ENCODE peak calls at places on chromosome 18, in nine cellular contexts. One of them, this sample, is unnamed.

GRCh38 chr18:29664278-29665021 is 1378.1 kb downstream of the DSC3 start:
- DNase-seq in cardiac fibroblast: no peak
- DNase-seq in GM12864: no peak
- DNase-seq in left ventricle myocardium inferior: no peak
- DNase-seq in AG04449: no peak
- DNase-seq in A549: no peak
- DNase-seq in heart right ventricle: no peak
- DNase-seq in foreskin keratinocyte: peak; percentile 22
- DNase-seq in sigmoid colon: no peak
- DNase-seq in this sample: no peak

GRCh38 chr18:69817335-69817935 is 130.2 kb downstream of the CD226 start:
- DNase-seq in cardiac fibroblast: peak; percentile 81
- DNase-seq in GM12864: no peak
- DNase-seq in left ventricle myocardium inferior: no peak
- DNase-seq in AG04449: peak; percentile 64
- DNase-seq in A549: no peak
- DNase-seq in heart right ventricle: no peak
- DNase-seq in foreskin keratinocyte: peak; percentile 70
- DNase-seq in sigmoid colon: no peak
- DNase-seq in this sample: no peak

GRCh38 chr18:10398571-10398970 is 55.9 kb upstream of the APCDD1 start:
- DNase-seq in cardiac fibroblast: no peak
- DNase-seq in GM12864: no peak
- DNase-seq in left ventricle myocardium inferior: no peak
- DNase-seq in AG04449: no peak
- DNase-seq in A549: no peak
- DNase-seq in heart right ventricle: no peak
- DNase-seq in foreskin keratinocyte: no peak
- DNase-seq in sigmoid colon: no peak
- DNase-seq in this sample: no peak

GRCh38 chr18:6355789-6356589 is 58.7 kb downstream of the L3MBTL4 start:
- DNase-seq in cardiac fibroblast: no peak
- DNase-seq in GM12864: no peak
- DNase-seq in left ventricle myocardium inferior: no peak
- DNase-seq in AG04449: no peak
- DNase-seq in A549: no peak
- DNase-seq in heart right ventricle: no peak
- DNase-seq in foreskin keratinocyte: peak; percentile 58
- DNase-seq in sigmoid colon: no peak
- DNase-seq in this sample: no peak

GRCh38 chr18:44625367-44625766 is 55.3 kb upstream of the SETBP1 start:
- DNase-seq in cardiac fibroblast: no peak
- DNase-seq in GM12864: no peak
- DNase-seq in left ventricle myocardium inferior: no peak
- DNase-seq in AG04449: no peak
- DNase-seq in A549: no peak
- DNase-seq in heart right ventricle: no peak
- DNase-seq in foreskin keratinocyte: no peak
- DNase-seq in sigmoid colon: no peak
- DNase-seq in this sample: no peak

GRCh38 chr18:28095041-28095440 is 81.9 kb downstream of the CDH2 start:
- DNase-seq in cardiac fibroblast: no peak
- DNase-seq in GM12864: no peak
- DNase-seq in left ventricle myocardium inferior: no peak
- DNase-seq in AG04449: peak; percentile 28
- DNase-seq in A549: no peak
- DNase-seq in heart right ventricle: no peak
- DNase-seq in foreskin keratinocyte: peak; percentile 44
- DNase-seq in sigmoid colon: no peak
- DNase-seq in this sample: no peak

GRCh38 chr18:79529296-79529695 is 133.6 kb downstream of the NFATC1 start:
- DNase-seq in cardiac fibroblast: no peak
- DNase-seq in GM12864: no peak
- DNase-seq in left ventricle myocardium inferior: no peak
- DNase-seq in AG04449: no peak
- DNase-seq in A549: no peak
- DNase-seq in heart right ventricle: no peak
- DNase-seq in foreskin keratinocyte: no peak
- DNase-seq in sigmoid colon: peak; percentile 63
- DNase-seq in this sample: no peak

GRCh38 chr18:2847341-2848144 is 737 bp downstream of the EMILIN2 start:
- DNase-seq in cardiac fibroblast: peak; percentile 50
- DNase-seq in GM12864: no peak
- DNase-seq in left ventricle myocardium inferior: peak; percentile 42
- DNase-seq in AG04449: no peak
- DNase-seq in A549: no peak
- DNase-seq in heart right ventricle: peak; percentile 52
- DNase-seq in foreskin keratinocyte: no peak
- DNase-seq in sigmoid colon: peak; percentile 68
- DNase-seq in this sample: no peak

GRCh38 chr18:75880913-75881504 is 453.5 kb upstream of the SMIM21 start:
- DNase-seq in cardiac fibroblast: no peak
- DNase-seq in GM12864: no peak
- DNase-seq in left ventricle myocardium inferior: no peak
- DNase-seq in AG04449: no peak
- DNase-seq in A549: no peak
- DNase-seq in heart right ventricle: no peak
- DNase-seq in foreskin keratinocyte: no peak
- DNase-seq in sigmoid colon: no peak
- DNase-seq in this sample: no peak

GRCh38 chr18:33711514-33711913 is 133.5 kb downstream of the ASXL3 start:
- DNase-seq in cardiac fibroblast: no peak
- DNase-seq in GM12864: no peak
- DNase-seq in left ventricle myocardium inferior: no peak
- DNase-seq in AG04449: no peak
- DNase-seq in A549: no peak
- DNase-seq in heart right ventricle: no peak
- DNase-seq in foreskin keratinocyte: no peak
- DNase-seq in sigmoid colon: no peak
- DNase-seq in this sample: no peak

GRCh38 chr18:58671122-58671940 is at the start of gene MALT1:
- DNase-seq in cardiac fibroblast: peak; percentile 94
- DNase-seq in GM12864: peak; percentile 76
- DNase-seq in left ventricle myocardium inferior: peak; percentile 94
- DNase-seq in AG04449: no peak
- DNase-seq in A549: peak; percentile 55
- DNase-seq in heart right ventricle: peak; percentile 95
- DNase-seq in foreskin keratinocyte: peak; percentile 71
- DNase-seq in sigmoid colon: peak; percentile 96
- DNase-seq in this sample: peak; percentile 98
- TF ChIP-seq CTCF in cardiac fibroblast: no peak
- TF ChIP-seq CTCF in GM12864: peak; percentile 18
- TF ChIP-seq CTCF in left ventricle myocardium inferior: peak; percentile 40
- TF ChIP-seq CTCF in AG04449: no peak
- TF ChIP-seq CTCF in A549: peak; percentile 9
- TF ChIP-seq CTCF in heart right ventricle: no peak
- TF ChIP-seq CTCF in foreskin keratinocyte: no peak
- TF ChIP-seq CTCF in sigmoid colon: no peak
- TF ChIP-seq CTCF in this sample: peak; percentile 50

GRCh38 chr18:8984131-8984670 is 118.3 kb upstream of the NDUFV2 start:
- DNase-seq in cardiac fibroblast: no peak
- DNase-seq in GM12864: no peak
- DNase-seq in left ventricle myocardium inferior: no peak
- DNase-seq in AG04449: no peak
- DNase-seq in A549: no peak
- DNase-seq in heart right ventricle: no peak
- DNase-seq in foreskin keratinocyte: no peak
- DNase-seq in sigmoid colon: no peak
- DNase-seq in this sample: no peak

GRCh38 chr18:8978394-8978793 is 124.1 kb upstream of the NDUFV2 start:
- DNase-seq in cardiac fibroblast: no peak
- DNase-seq in GM12864: no peak
- DNase-seq in left ventricle myocardium inferior: no peak
- DNase-seq in AG04449: no peak
- DNase-seq in A549: no peak
- DNase-seq in heart right ventricle: no peak
- DNase-seq in foreskin keratinocyte: no peak
- DNase-seq in sigmoid colon: no peak
- DNase-seq in this sample: no peak

GRCh38 chr18:8979258-8979988 is 123.1 kb upstream of the NDUFV2 start:
- DNase-seq in cardiac fibroblast: no peak
- DNase-seq in GM12864: no peak
- DNase-seq in left ventricle myocardium inferior: no peak
- DNase-seq in AG04449: no peak
- DNase-seq in A549: no peak
- DNase-seq in heart right ventricle: no peak
- DNase-seq in foreskin keratinocyte: no peak
- DNase-seq in sigmoid colon: no peak
- DNase-seq in this sample: no peak

GRCh38 chr18:8980496-8981402 is 121.8 kb upstream of the NDUFV2 start:
- DNase-seq in cardiac fibroblast: no peak
- DNase-seq in GM12864: no peak
- DNase-seq in left ventricle myocardium inferior: no peak
- DNase-seq in AG04449: no peak
- DNase-seq in A549: no peak
- DNase-seq in heart right ventricle: no peak
- DNase-seq in foreskin keratinocyte: no peak
- DNase-seq in sigmoid colon: no peak
- DNase-seq in this sample: no peak

GRCh38 chr18:8982416-8983183 is 119.9 kb upstream of the NDUFV2 start:
- DNase-seq in cardiac fibroblast: peak; percentile 66
- DNase-seq in GM12864: no peak
- DNase-seq in left ventricle myocardium inferior: no peak
- DNase-seq in AG04449: peak; percentile 92
- DNase-seq in A549: peak; percentile 44
- DNase-seq in heart right ventricle: no peak
- DNase-seq in foreskin keratinocyte: peak; percentile 85
- DNase-seq in sigmoid colon: no peak
- DNase-seq in this sample: no peak
- TF ChIP-seq CTCF in cardiac fibroblast: peak; percentile 47
- TF ChIP-seq CTCF in GM12864: peak; percentile 21
- TF ChIP-seq CTCF in left ventricle myocardium inferior: peak; percentile 48
- TF ChIP-seq CTCF in AG04449: peak; percentile 62
- TF ChIP-seq CTCF in A549: peak; percentile 73
- TF ChIP-seq CTCF in heart right ventricle: peak; percentile 20
- TF ChIP-seq CTCF in foreskin keratinocyte: peak; percentile 84
- TF ChIP-seq CTCF in sigmoid colon: no peak
- TF ChIP-seq CTCF in this sample: peak; percentile 67

GRCh38 chr18:37299471-37300304 is 265.9 kb downstream of the CELF4 start:
- DNase-seq in cardiac fibroblast: peak; percentile 99
- DNase-seq in GM12864: no peak
- DNase-seq in left ventricle myocardium inferior: peak; percentile 77
- DNase-seq in AG04449: peak; percentile 83
- DNase-seq in A549: peak; percentile 69
- DNase-seq in heart right ventricle: peak; percentile 71
- DNase-seq in foreskin keratinocyte: peak; percentile 83
- DNase-seq in sigmoid colon: peak; percentile 90
- DNase-seq in this sample: peak; percentile 78
- TF ChIP-seq CTCF in cardiac fibroblast: no peak
- TF ChIP-seq CTCF in GM12864: no peak
- TF ChIP-seq CTCF in left ventricle myocardium inferior: no peak
- TF ChIP-seq CTCF in AG04449: no peak
- TF ChIP-seq CTCF in A549: no peak
- TF ChIP-seq CTCF in heart right ventricle: no peak
- TF ChIP-seq CTCF in foreskin keratinocyte: peak; percentile 7
- TF ChIP-seq CTCF in sigmoid colon: no peak
- TF ChIP-seq CTCF in this sample: no peak

GRCh38 chr18:23178201-23178600 is 42.9 kb downstream of the CABLES1 start:
- DNase-seq in cardiac fibroblast: no peak
- DNase-seq in GM12864: no peak
- DNase-seq in left ventricle myocardium inferior: no peak
- DNase-seq in AG04449: no peak
- DNase-seq in A549: no peak
- DNase-seq in heart right ventricle: no peak
- DNase-seq in foreskin keratinocyte: no peak
- DNase-seq in sigmoid colon: no peak
- DNase-seq in this sample: no peak
- TF ChIP-seq CTCF in cardiac fibroblast: no peak
- TF ChIP-seq CTCF in GM12864: no peak
- TF ChIP-seq CTCF in left ventricle myocardium inferior: no peak
- TF ChIP-seq CTCF in AG04449: no peak
- TF ChIP-seq CTCF in A549: no peak
- TF ChIP-seq CTCF in heart right ventricle: no peak
- TF ChIP-seq CTCF in foreskin keratinocyte: no peak
- TF ChIP-seq CTCF in sigmoid colon: no peak
- TF ChIP-seq CTCF in this sample: no peak

DNA sequence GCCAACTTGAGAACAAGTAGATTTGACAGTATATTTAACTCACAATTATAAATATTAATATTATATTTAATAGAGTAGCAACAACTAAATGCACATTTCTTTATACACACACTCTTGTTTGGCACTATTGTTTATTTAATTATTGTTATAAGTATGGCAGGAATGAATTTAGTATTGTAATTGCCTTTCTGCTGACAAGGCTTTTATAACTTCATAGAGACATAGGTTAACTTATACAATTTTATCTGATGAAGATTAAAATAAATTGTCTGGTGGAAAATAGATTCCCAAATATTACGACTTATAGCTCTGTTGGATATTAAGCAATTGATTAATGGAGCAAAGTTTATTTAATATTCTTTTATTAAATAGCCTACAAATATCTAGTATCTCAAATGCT is 347.9 kb upstream of the CDH19 start:
- DNase-seq in cardiac fibroblast: no peak
- DNase-seq in GM12864: no peak
- DNase-seq in left ventricle myocardium inferior: no peak
- DNase-seq in AG04449: no peak
- DNase-seq in A549: no peak
- DNase-seq in heart right ventricle: no peak
- DNase-seq in foreskin keratinocyte: no peak
- DNase-seq in sigmoid colon: no peak
- DNase-seq in this sample: no peak
- TF ChIP-seq CTCF in cardiac fibroblast: no peak
- TF ChIP-seq CTCF in GM12864: no peak
- TF ChIP-seq CTCF in left ventricle myocardium inferior: no peak
- TF ChIP-seq CTCF in AG04449: no peak
- TF ChIP-seq CTCF in A549: no peak
- TF ChIP-seq CTCF in heart right ventricle: no peak
- TF ChIP-seq CTCF in foreskin keratinocyte: no peak
- TF ChIP-seq CTCF in sigmoid colon: no peak
- TF ChIP-seq CTCF in this sample: no peak

DNA sequence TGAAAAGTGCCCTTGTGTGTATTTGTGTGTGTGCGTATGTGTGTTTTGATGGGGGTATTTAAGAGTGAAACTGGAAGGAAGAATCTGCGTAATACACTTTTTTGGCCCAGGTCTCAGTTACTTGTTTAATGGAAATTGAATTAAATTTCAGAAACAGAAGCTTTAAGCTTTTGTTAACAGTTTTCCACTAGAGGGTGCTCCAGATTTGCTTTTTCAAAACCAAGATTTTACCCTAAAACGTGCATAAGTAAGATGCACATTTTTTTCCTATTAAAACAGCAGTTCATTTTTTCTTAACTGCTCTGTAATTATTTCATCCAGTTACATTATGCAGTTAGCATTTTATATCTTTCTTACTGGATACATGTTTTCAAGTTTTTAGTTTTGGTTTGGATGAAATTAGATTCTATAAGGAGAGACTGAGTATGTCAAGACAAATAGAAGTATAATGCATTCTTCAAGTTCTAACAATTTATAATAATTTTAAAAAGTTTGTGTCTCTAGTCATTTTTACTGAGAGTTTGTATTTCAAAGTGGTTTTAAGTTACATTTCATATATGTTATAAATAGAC is 97.2 kb downstream of the PIK3C3 start:
- DNase-seq in cardiac fibroblast: peak; percentile 61
- DNase-seq in GM12864: no peak
- DNase-seq in left ventricle myocardium inferior: no peak
- DNase-seq in AG04449: no peak
- DNase-seq in A549: no peak
- DNase-seq in heart right ventricle: no peak
- DNase-seq in foreskin keratinocyte: no peak
- DNase-seq in sigmoid colon: no peak
- DNase-seq in this sample: no peak
- TF ChIP-seq CTCF in cardiac fibroblast: peak; percentile 53
- TF ChIP-seq CTCF in GM12864: peak; percentile 21
- TF ChIP-seq CTCF in left ventricle myocardium inferior: peak; percentile 35
- TF ChIP-seq CTCF in AG04449: peak; percentile 13
- TF ChIP-seq CTCF in A549: peak; percentile 43
- TF ChIP-seq CTCF in heart right ventricle: peak; percentile 28
- TF ChIP-seq CTCF in foreskin keratinocyte: peak; percentile 56
- TF ChIP-seq CTCF in sigmoid colon: no peak
- TF ChIP-seq CTCF in this sample: peak; percentile 67

This sample was measured in type B pancreatic cell.